ENCODE peak calls at places on chromosomes 11 and 22, in four cellular contexts. One of them, this sample, is unnamed.
A peak's percentile ranks its signal among the peaks of the same experiment; 100 is the strongest.

GRCh38 chr11:34624069-34624468 is 3.2 kb downstream of the EHF start:
- DNase-seq in EL: no peak
- DNase-seq in NCI-H1436: no peak
- DNase-seq in T47D: no peak
- DNase-seq in this sample: no peak

GRCh38 chr22:47190276-47190956 is 428.0 kb downstream of the TBC1D22A start:
- DNase-seq in EL: no peak
- DNase-seq in NCI-H1436: no peak
- DNase-seq in T47D: no peak
- DNase-seq in this sample: no peak

GRCh38 chr11:12122083-12122482 is 11.7 kb downstream of the MICAL2 start:
- DNase-seq in EL: no peak
- DNase-seq in NCI-H1436: no peak
- DNase-seq in T47D: no peak
- DNase-seq in this sample: peak; percentile 9

GRCh38 chr11:14308114-14308896 is 50.7 kb downstream of the RRAS2 start:
- DNase-seq in EL: peak; percentile 49
- DNase-seq in NCI-H1436: peak; percentile 23
- DNase-seq in T47D: peak; percentile 18
- DNase-seq in this sample: peak; percentile 81

GRCh38 chr22:44403930-44404329 is 91.2 kb upstream of the SHISAL1 start:
- DNase-seq in EL: no peak
- DNase-seq in NCI-H1436: no peak
- DNase-seq in T47D: no peak
- DNase-seq in this sample: no peak

GRCh38 chr11:45777127-45777969 is 27.6 kb upstream of the SLC35C1 start:
- DNase-seq in EL: no peak
- DNase-seq in NCI-H1436: no peak
- DNase-seq in T47D: no peak
- DNase-seq in this sample: no peak

GRCh38 chr11:2213384-2213842 is 41.8 kb upstream of the TH start:
- DNase-seq in EL: no peak
- DNase-seq in NCI-H1436: no peak
- DNase-seq in T47D: no peak
- DNase-seq in this sample: no peak

GRCh38 chr11:112085822-112086421 is 634 bp downstream of the TIMM8B start:
- DNase-seq in EL: peak; percentile 40
- DNase-seq in NCI-H1436: no peak
- DNase-seq in T47D: peak; percentile 37
- DNase-seq in this sample: peak; percentile 57

GRCh38 chr11:19679952-19680823 is 32.4 kb upstream of the NAV2 start:
- DNase-seq in EL: peak; percentile 99
- DNase-seq in NCI-H1436: no peak
- DNase-seq in T47D: no peak
- DNase-seq in this sample: no peak

GRCh38 chr22:32800158-32800557 is 1.3 kb upstream of the TIMP3 start:
- DNase-seq in EL: no peak
- DNase-seq in NCI-H1436: no peak
- DNase-seq in T47D: no peak
- DNase-seq in this sample: no peak

GRCh38 chr11:10526974-10527918 is 13.7 kb downstream of the RNF141 start:
- DNase-seq in EL: peak; percentile 30
- DNase-seq in NCI-H1436: no peak
- DNase-seq in T47D: no peak
- DNase-seq in this sample: no peak

GRCh38 chr22:28943501-28943879 is 60.1 kb downstream of the ZNRF3 start:
- DNase-seq in EL: no peak
- DNase-seq in NCI-H1436: no peak
- DNase-seq in T47D: no peak
- DNase-seq in this sample: no peak

GRCh38 chr11:106644824-106645223 is 373.5 kb downstream of the GUCY1A2 start:
- DNase-seq in EL: peak; percentile 6
- DNase-seq in NCI-H1436: no peak
- DNase-seq in T47D: no peak
- DNase-seq in this sample: no peak

GRCh38 chr11:78061088-78061920 is 2.4 kb upstream of the THRSP start:
- DNase-seq in EL: no peak
- DNase-seq in NCI-H1436: no peak
- DNase-seq in T47D: no peak
- DNase-seq in this sample: no peak

GRCh38 chr22:26681395-26681821 is 24.0 kb downstream of the MIAT start:
- DNase-seq in EL: peak; percentile 91
- DNase-seq in NCI-H1436: no peak
- DNase-seq in T47D: no peak
- DNase-seq in this sample: no peak

GRCh38 chr22:46696225-46696518 is 41.9 kb downstream of the CERK start:
- DNase-seq in EL: no peak
- DNase-seq in NCI-H1436: no peak
- DNase-seq in T47D: no peak
- DNase-seq in this sample: no peak

GRCh38 chr11:42232655-42233054 is 773.2 kb upstream of the LRRC4C start:
- DNase-seq in EL: no peak
- DNase-seq in NCI-H1436: no peak
- DNase-seq in T47D: no peak
- DNase-seq in this sample: no peak

GRCh38 chr11:123430736-123431356 is 777 bp downstream of the GRAMD1B start:
- DNase-seq in EL: peak; percentile 79
- DNase-seq in NCI-H1436: peak; percentile 46
- DNase-seq in T47D: no peak
- DNase-seq in this sample: no peak

GRCh38 chr11:12243511-12243910 is 133.1 kb downstream of the MICAL2 start:
- DNase-seq in EL: no peak
- DNase-seq in NCI-H1436: no peak
- DNase-seq in T47D: no peak
- DNase-seq in this sample: no peak

GRCh38 chr22:40332319-40332781 is 13.9 kb upstream of the ADSL start:
- DNase-seq in EL: no peak
- DNase-seq in NCI-H1436: no peak
- DNase-seq in T47D: no peak
- DNase-seq in this sample: no peak

GRCh38 chr22:38318792-38319773 is 1.9 kb upstream of the CSNK1E start:
- DNase-seq in EL: no peak
- DNase-seq in NCI-H1436: no peak
- DNase-seq in T47D: no peak
- DNase-seq in this sample: no peak

GRCh38 chr22:26516503-26516902 is 4.2 kb upstream of the TFIP11 start:
- DNase-seq in EL: no peak
- DNase-seq in NCI-H1436: no peak
- DNase-seq in T47D: no peak
- DNase-seq in this sample: peak; percentile 25

GRCh38 chr11:113730887-113731726 is 25.0 kb upstream of the TMPRSS5 start:
- DNase-seq in EL: peak; percentile 62
- DNase-seq in NCI-H1436: no peak
- DNase-seq in T47D: peak; percentile 58
- DNase-seq in this sample: peak; percentile 29

GRCh38 chr22:50444663-50445062 is 30.2 kb downstream of the SBF1 start:
- DNase-seq in EL: peak; percentile 71
- DNase-seq in NCI-H1436: no peak
- DNase-seq in T47D: peak; percentile 78
- DNase-seq in this sample: no peak

GRCh38 chr11:95364324-95365295 is 133.6 kb upstream of the SESN3 start:
- DNase-seq in EL: no peak
- DNase-seq in NCI-H1436: no peak
- DNase-seq in T47D: no peak
- DNase-seq in this sample: no peak

GRCh38 chr22:32849501-32849900 is 48.0 kb downstream of the TIMP3 start:
- DNase-seq in EL: no peak
- DNase-seq in NCI-H1436: no peak
- DNase-seq in T47D: no peak
- DNase-seq in this sample: no peak

GRCh38 chr22:20520093-20520511 is 12.7 kb downstream of the MED15 start:
- DNase-seq in EL: peak; percentile 82
- DNase-seq in NCI-H1436: no peak
- DNase-seq in T47D: no peak
- DNase-seq in this sample: no peak

GRCh38 chr11:2884424-2884815 is 1.2 kb downstream of the CDKN1C start:
- DNase-seq in EL: no peak
- DNase-seq in NCI-H1436: no peak
- DNase-seq in T47D: peak; percentile 47
- DNase-seq in this sample: no peak

This sample was measured in NAMALWA.